ENCODE peak calls at places on chromosomes 16 and 17, in ten cellular contexts. E, T, K, O, Q, G, F, R, B and I are unnamed samples.

GRCh38 chr17:17844500-17844899 is 7.7 kb upstream of the SREBF1 start:
- DNase-seq in E (no peak), T (no peak), K (no peak), O (no peak), Q (no peak), G (no peak), F (no peak), R (no peak), B (no peak), I (no peak)

GRCh38 chr17:61635913-61636432 is 45.0 kb upstream of the NACA2 start:
- DNase-seq in E (no peak), T (no peak), K (no peak), O (no peak), Q (peak; percentile 76), G (no peak), F (peak; percentile 75), R (peak; percentile 67), B (no peak), I (peak; percentile 71)

GRCh38 chr16:57999366-57999970 is 1.0 kb downstream of the ZNF319 start:
- DNase-seq in E (peak; percentile 44), T (peak; percentile 42), K (no peak), O (no peak), Q (peak; percentile 63), G (no peak), F (peak; percentile 65), R (peak; percentile 38), B (no peak), I (no peak)

GRCh38 chr16:10332301-10332700 is 53.6 kb upstream of the ATF7IP2 start:
- DNase-seq in E (no peak), T (no peak), K (no peak), O (no peak), Q (no peak), G (no peak), F (no peak), R (peak; percentile 19), B (no peak), I (no peak)

GRCh38 chr17:40779181-40779909 is 3.0 kb downstream of the KRT27 start:
- DNase-seq in E (no peak), T (peak; percentile 5), K (peak; percentile 3), O (no peak), Q (no peak), G (no peak), F (no peak), R (no peak), B (no peak), I (no peak)

GRCh38 chr16:27566417-27566816 is 16.5 kb downstream of the KATNIP start:
- DNase-seq in E (no peak), T (no peak), K (no peak), O (no peak), Q (no peak), G (no peak), F (no peak), R (no peak), B (peak; percentile 74), I (no peak)

GRCh38 chr16:70711211-70711978 is 25.5 kb upstream of the MTSS2 start:
- DNase-seq in E (no peak), T (no peak), K (no peak), O (no peak), Q (no peak), G (no peak), F (no peak), R (no peak), B (no peak), I (no peak)

GRCh38 chr16:84730406-84731106 is 30.8 kb downstream of the USP10 start:
- DNase-seq in E (no peak), T (peak; percentile 8), K (no peak), O (no peak), Q (peak; percentile 97), G (no peak), F (peak; percentile 51), R (peak; percentile 97), B (peak; percentile 71), I (peak; percentile 15)

GRCh38 chr17:58319181-58320162 is 9.1 kb downstream of the TSPOAP1 start:
- DNase-seq in E (no peak), T (no peak), K (no peak), O (no peak), Q (no peak), G (no peak), F (no peak), R (no peak), B (peak; percentile 15), I (no peak)

GRCh38 chr17:4009164-4009785 is 45.0 kb upstream of the ATP2A3 start:
- DNase-seq in E (no peak), T (no peak), K (no peak), O (no peak), Q (no peak), G (no peak), F (peak; percentile 12), R (no peak), B (no peak), I (no peak)

GRCh38 chr16:77946834-77947233 is 75.5 kb upstream of the CLEC3A start:
- DNase-seq in E (no peak), T (no peak), K (no peak), O (no peak), Q (no peak), G (no peak), F (no peak), R (no peak), B (no peak), I (no peak)

GRCh38 chr17:6755731-6756184 is at the start of gene XAF1:
- DNase-seq in E (no peak), T (peak; percentile 55), K (no peak), O (no peak), Q (peak; percentile 63), G (no peak), F (peak; percentile 81), R (no peak), B (peak; percentile 56), I (no peak)

GRCh38 chr17:76824103-76824502 is 44.1 kb upstream of the MGAT5B start:
- DNase-seq in E (no peak), T (no peak), K (no peak), O (no peak), Q (no peak), G (no peak), F (no peak), R (no peak), B (no peak), I (no peak)

GRCh38 chr17:2259769-2260536 is 43.6 kb downstream of the SMG6 start:
- DNase-seq in E (peak; percentile 44), T (peak; percentile 18), K (no peak), O (no peak), Q (no peak), G (no peak), F (peak; percentile 88), R (no peak), B (peak; percentile 57), I (no peak)

GRCh38 chr17:77433385-77434135 is 292.8 kb downstream of the SEC14L1 start:
- DNase-seq in E (no peak), T (no peak), K (no peak), O (no peak), Q (peak; percentile 69), G (no peak), F (peak; percentile 58), R (no peak), B (no peak), I (no peak)

GRCh38 chr16:88373211-88373610 is 9.5 kb upstream of the ZNF469 start:
- DNase-seq in E (no peak), T (no peak), K (no peak), O (no peak), Q (no peak), G (no peak), F (no peak), R (no peak), B (no peak), I (no peak)

GRCh38 chr16:31108035-31108793 is at the start of gene BCKDK:
- DNase-seq in E (peak; percentile 95), T (peak; percentile 48), K (no peak), O (no peak), Q (peak; percentile 80), G (no peak), F (peak; percentile 83), R (peak; percentile 78), B (peak; percentile 74), I (peak; percentile 35)

GRCh38 chr16:1150511-1150982 is 2.4 kb upstream of the CACNA1H start:
- DNase-seq in E (no peak), T (no peak), K (no peak), O (no peak), Q (peak; percentile 13), G (no peak), F (peak; percentile 26), R (peak; percentile 72), B (no peak), I (no peak)

GRCh38 chr16:27174007-27174406 is 29.3 kb upstream of the KDM8 start:
- DNase-seq in E (no peak), T (peak; percentile 17), K (no peak), O (no peak), Q (no peak), G (no peak), F (peak; percentile 81), R (no peak), B (peak; percentile 31), I (no peak)

GRCh38 chr17:75010683-75011406 is 1.6 kb upstream of the MRPL58 start:
- DNase-seq in E (no peak), T (no peak), K (no peak), O (no peak), Q (peak; percentile 53), G (no peak), F (no peak), R (peak; percentile 57), B (peak; percentile 71), I (no peak)

GRCh38 chr17:35789044-35789443 is 6.4 kb downstream of the MMP28 start:
- DNase-seq in E (no peak), T (no peak), K (no peak), O (no peak), Q (no peak), G (no peak), F (no peak), R (no peak), B (peak; percentile 15), I (no peak)

GRCh38 chr16:57187508-57187854 is 1.4 kb downstream of the RSPRY1 start:
- DNase-seq in E (no peak), T (no peak), K (no peak), O (no peak), Q (no peak), G (no peak), F (peak; percentile 44), R (peak; percentile 39), B (no peak), I (no peak)

GRCh38 chr16:19548144-19548543 is 7.4 kb upstream of the VPS35L start:
- DNase-seq in E (no peak), T (no peak), K (no peak), O (no peak), Q (no peak), G (no peak), F (no peak), R (no peak), B (no peak), I (no peak)

GRCh38 chr17:35713069-35713728 is 18.2 kb upstream of the RASL10B start:
- DNase-seq in E (no peak), T (no peak), K (no peak), O (peak; percentile 41), Q (peak; percentile 96), G (peak; percentile 62), F (no peak), R (no peak), B (no peak), I (no peak)

GRCh38 chr17:7656958-7657715 is 6.4 kb downstream of the ATP1B2 start:
- DNase-seq in E (no peak), T (no peak), K (no peak), O (no peak), Q (no peak), G (no peak), F (no peak), R (no peak), B (peak; percentile 31), I (no peak)

GRCh38 chr16:11572301-11572995 is 14.3 kb downstream of the LITAF start:
- DNase-seq in E (no peak), T (peak; percentile 40), K (no peak), O (no peak), Q (no peak), G (no peak), F (peak; percentile 70), R (no peak), B (no peak), I (no peak)

GRCh38 chr17:48550313-48551205 is 5.7 kb upstream of the HOXB2 start:
- DNase-seq in E (no peak), T (no peak), K (no peak), O (no peak), Q (no peak), G (no peak), F (no peak), R (no peak), B (no peak), I (no peak)

GRCh38 chr16:46743232-46743719 is 4.9 kb downstream of the MYLK3 start:
- DNase-seq in E (no peak), T (no peak), K (no peak), O (no peak), Q (peak; percentile 46), G (no peak), F (no peak), R (no peak), B (no peak), I (no peak)